ENCODE peak calls at places on chromosomes 4 and X, in seven cellular contexts. One of them, this sample, is unnamed.

GRCh38 chr4:112153222-112153791 is 8.1 kb downstream of the FAM241A start:
- DNase-seq in progenitor cell of endocrine pancreas: no peak
- DNase-seq in caudate nucleus: no peak
- DNase-seq in effector CD4-positive, alpha-beta T cell: no peak
- DNase-seq in activated CD4-positive, alpha-beta T cell treated with anti-CD3 and anti-CD28 coated beads for 1 hour: no peak
- DNase-seq in AG10803: no peak
- DNase-seq in LoVo: no peak
- DNase-seq in this sample: no peak

GRCh38 chr4:142475663-142476062 is 370.4 kb downstream of the INPP4B start:
- DNase-seq in progenitor cell of endocrine pancreas: no peak
- DNase-seq in caudate nucleus: no peak
- DNase-seq in effector CD4-positive, alpha-beta T cell: no peak
- DNase-seq in activated CD4-positive, alpha-beta T cell treated with anti-CD3 and anti-CD28 coated beads for 1 hour: no peak
- DNase-seq in AG10803: peak; percentile 10
- DNase-seq in LoVo: peak; percentile 19
- DNase-seq in this sample: no peak

GRCh38 chr4:152500798-152501434 is 35.0 kb downstream of the FBXW7 start:
- DNase-seq in progenitor cell of endocrine pancreas: peak; percentile 20
- DNase-seq in caudate nucleus: no peak
- DNase-seq in effector CD4-positive, alpha-beta T cell: peak; percentile 73
- DNase-seq in activated CD4-positive, alpha-beta T cell treated with anti-CD3 and anti-CD28 coated beads for 1 hour: no peak
- DNase-seq in AG10803: peak; percentile 91
- DNase-seq in LoVo: peak; percentile 79
- DNase-seq in this sample: peak; percentile 35

GRCh38 chrX:53159184-53159583 is 65.2 kb downstream of the KANTR start:
- DNase-seq in progenitor cell of endocrine pancreas: no peak
- DNase-seq in caudate nucleus: no peak
- DNase-seq in effector CD4-positive, alpha-beta T cell: no peak
- DNase-seq in activated CD4-positive, alpha-beta T cell treated with anti-CD3 and anti-CD28 coated beads for 1 hour: no peak
- DNase-seq in AG10803: no peak
- DNase-seq in LoVo: no peak
- DNase-seq in this sample: no peak

GRCh38 chr4:79917246-79917645 is 155.8 kb downstream of the ANTXR2 start:
- DNase-seq in progenitor cell of endocrine pancreas: no peak
- DNase-seq in caudate nucleus: no peak
- DNase-seq in effector CD4-positive, alpha-beta T cell: peak; percentile 18
- DNase-seq in activated CD4-positive, alpha-beta T cell treated with anti-CD3 and anti-CD28 coated beads for 1 hour: no peak
- DNase-seq in AG10803: peak; percentile 69
- DNase-seq in LoVo: peak; percentile 32
- DNase-seq in this sample: no peak

GRCh38 chrX:119762718-119763117 is 4.3 kb downstream of the SOWAHD start:
- DNase-seq in progenitor cell of endocrine pancreas: no peak
- DNase-seq in caudate nucleus: no peak
- DNase-seq in effector CD4-positive, alpha-beta T cell: no peak
- DNase-seq in activated CD4-positive, alpha-beta T cell treated with anti-CD3 and anti-CD28 coated beads for 1 hour: no peak
- DNase-seq in AG10803: peak; percentile 61
- DNase-seq in LoVo: no peak
- DNase-seq in this sample: no peak

GRCh38 chrX:31572396-31572795 is 500.6 kb upstream of the FTHL17 start:
- DNase-seq in progenitor cell of endocrine pancreas: no peak
- DNase-seq in caudate nucleus: no peak
- DNase-seq in effector CD4-positive, alpha-beta T cell: no peak
- DNase-seq in activated CD4-positive, alpha-beta T cell treated with anti-CD3 and anti-CD28 coated beads for 1 hour: no peak
- DNase-seq in AG10803: peak; percentile 52
- DNase-seq in LoVo: no peak
- DNase-seq in this sample: no peak

GRCh38 chrX:155048997-155049619 is 21.8 kb downstream of the CMC4 start:
- DNase-seq in progenitor cell of endocrine pancreas: peak; percentile 34
- DNase-seq in caudate nucleus: peak; percentile 2
- DNase-seq in effector CD4-positive, alpha-beta T cell: peak; percentile 30
- DNase-seq in activated CD4-positive, alpha-beta T cell treated with anti-CD3 and anti-CD28 coated beads for 1 hour: no peak
- DNase-seq in AG10803: peak; percentile 58
- DNase-seq in LoVo: no peak
- DNase-seq in this sample: peak; percentile 2

This sample was measured in stimulated activated naive CD4-positive, alpha-beta T cell.